ENCODE peak calls at places on chromosomes 7 and 10, in six cellular contexts. One of them, this sample, is unnamed.

GRCh38 chr7:116222501-116222900 is 12.2 kb downstream of the TES start:
- DNase-seq in HTR-8/SVneo: no peak
- DNase-seq in GM23248: no peak
- DNase-seq in upper lobe of right lung: no peak
- DNase-seq in ovary: no peak
- DNase-seq in AG09309: no peak
- DNase-seq in this sample: no peak

GRCh38 chr7:145065451-145065850 is 229.6 kb upstream of the TPK1 start:
- DNase-seq in HTR-8/SVneo: no peak
- DNase-seq in GM23248: no peak
- DNase-seq in upper lobe of right lung: no peak
- DNase-seq in ovary: no peak
- DNase-seq in AG09309: no peak
- DNase-seq in this sample: no peak

GRCh38 chr10:99531026-99531695 is 1.6 kb upstream of the NKX2-3 start:
- DNase-seq in HTR-8/SVneo: no peak
- DNase-seq in GM23248: no peak
- DNase-seq in upper lobe of right lung: no peak
- DNase-seq in ovary: no peak
- DNase-seq in AG09309: no peak
- DNase-seq in this sample: no peak

GRCh38 chr10:101770331-101771215 is 5.3 kb downstream of the FGF8 start:
- DNase-seq in HTR-8/SVneo: no peak
- DNase-seq in GM23248: no peak
- DNase-seq in upper lobe of right lung: peak; percentile 63
- DNase-seq in ovary: no peak
- DNase-seq in AG09309: no peak
- DNase-seq in this sample: no peak

GRCh38 chr10:79071535-79071923 is 2.8 kb downstream of the ZMIZ1 start:
- DNase-seq in HTR-8/SVneo: no peak
- DNase-seq in GM23248: no peak
- DNase-seq in upper lobe of right lung: no peak
- DNase-seq in ovary: no peak
- DNase-seq in AG09309: no peak
- DNase-seq in this sample: no peak

GRCh38 chr10:132617781-132618052 is 80.1 kb downstream of the INPP5A start:
- DNase-seq in HTR-8/SVneo: no peak
- DNase-seq in GM23248: no peak
- DNase-seq in upper lobe of right lung: no peak
- DNase-seq in ovary: no peak
- DNase-seq in AG09309: no peak
- DNase-seq in this sample: no peak

GRCh38 chr7:98949336-98950044 is 71.2 kb downstream of the TRRAP start:
- DNase-seq in HTR-8/SVneo: no peak
- DNase-seq in GM23248: no peak
- DNase-seq in upper lobe of right lung: no peak
- DNase-seq in ovary: no peak
- DNase-seq in AG09309: no peak
- DNase-seq in this sample: no peak

GRCh38 chr7:79930604-79931003 is 204.0 kb upstream of the GNAI1 start:
- DNase-seq in HTR-8/SVneo: no peak
- DNase-seq in GM23248: peak; percentile 39
- DNase-seq in upper lobe of right lung: no peak
- DNase-seq in ovary: no peak
- DNase-seq in AG09309: peak; percentile 67
- DNase-seq in this sample: no peak

GRCh38 chr10:92839191-92840085 is 8.9 kb upstream of the EXOC6 start:
- DNase-seq in HTR-8/SVneo: no peak
- DNase-seq in GM23248: peak; percentile 41
- DNase-seq in upper lobe of right lung: peak; percentile 79
- DNase-seq in ovary: peak; percentile 37
- DNase-seq in AG09309: no peak
- DNase-seq in this sample: peak; percentile 64

GRCh38 chr7:129729511-129729910 is 118.0 kb downstream of the NRF1 start:
- DNase-seq in HTR-8/SVneo: no peak
- DNase-seq in GM23248: no peak
- DNase-seq in upper lobe of right lung: no peak
- DNase-seq in ovary: no peak
- DNase-seq in AG09309: no peak
- DNase-seq in this sample: no peak

GRCh38 chr10:26446258-26446657 is 8.1 kb downstream of the APBB1IP start:
- DNase-seq in HTR-8/SVneo: no peak
- DNase-seq in GM23248: no peak
- DNase-seq in upper lobe of right lung: no peak
- DNase-seq in ovary: no peak
- DNase-seq in AG09309: no peak
- DNase-seq in this sample: no peak

GRCh38 chr10:49369216-49370162 is 26.4 kb downstream of the DRGX start:
- DNase-seq in HTR-8/SVneo: no peak
- DNase-seq in GM23248: no peak
- DNase-seq in upper lobe of right lung: peak; percentile 83
- DNase-seq in ovary: no peak
- DNase-seq in AG09309: no peak
- DNase-seq in this sample: no peak

GRCh38 chr7:116211006-116211912 is 920 bp downstream of the TES start:
- DNase-seq in HTR-8/SVneo: peak; percentile 53
- DNase-seq in GM23248: peak; percentile 93
- DNase-seq in upper lobe of right lung: peak; percentile 89
- DNase-seq in ovary: peak; percentile 35
- DNase-seq in AG09309: peak; percentile 42
- DNase-seq in this sample: peak; percentile 82

GRCh38 chr10:131848296-131848695 is 52.5 kb upstream of the PPP2R2D start:
- DNase-seq in HTR-8/SVneo: no peak
- DNase-seq in GM23248: no peak
- DNase-seq in upper lobe of right lung: peak; percentile 45
- DNase-seq in ovary: no peak
- DNase-seq in AG09309: no peak
- DNase-seq in this sample: no peak

GRCh38 chr10:101228682-101229274 is 485 bp downstream of the LBX1 start:
- DNase-seq in HTR-8/SVneo: no peak
- DNase-seq in GM23248: peak; percentile 21
- DNase-seq in upper lobe of right lung: no peak
- DNase-seq in ovary: no peak
- DNase-seq in AG09309: no peak
- DNase-seq in this sample: peak; percentile 83

GRCh38 chr10:103177123-103177522 is 15.9 kb downstream of the NT5C2 start:
- DNase-seq in HTR-8/SVneo: no peak
- DNase-seq in GM23248: no peak
- DNase-seq in upper lobe of right lung: no peak
- DNase-seq in ovary: no peak
- DNase-seq in AG09309: no peak
- DNase-seq in this sample: no peak

GRCh38 chr10:101087965-101088364 is 26.2 kb downstream of the KAZALD1 start:
- DNase-seq in HTR-8/SVneo: no peak
- DNase-seq in GM23248: no peak
- DNase-seq in upper lobe of right lung: no peak
- DNase-seq in ovary: no peak
- DNase-seq in AG09309: no peak
- DNase-seq in this sample: no peak

GRCh38 chr7:123647106-123647730 is 8.4 kb upstream of the LMOD2 start:
- DNase-seq in HTR-8/SVneo: no peak
- DNase-seq in GM23248: peak; percentile 35
- DNase-seq in upper lobe of right lung: no peak
- DNase-seq in ovary: no peak
- DNase-seq in AG09309: no peak
- DNase-seq in this sample: no peak

GRCh38 chr7:45211958-45212357 is 54.4 kb downstream of the RAMP3 start:
- DNase-seq in HTR-8/SVneo: no peak
- DNase-seq in GM23248: no peak
- DNase-seq in upper lobe of right lung: no peak
- DNase-seq in ovary: no peak
- DNase-seq in AG09309: no peak
- DNase-seq in this sample: no peak

GRCh38 chr7:42115795-42116194 is 121.2 kb downstream of the GLI3 start:
- DNase-seq in HTR-8/SVneo: no peak
- DNase-seq in GM23248: no peak
- DNase-seq in upper lobe of right lung: no peak
- DNase-seq in ovary: no peak
- DNase-seq in AG09309: no peak
- DNase-seq in this sample: no peak

This sample was measured in HuH-7.